ENCODE peak calls at places on chromosomes 2 and 18, in ten cellular contexts. V, P, L, Z, K, X, B, I, F and G are unnamed samples.

GRCh38 chr2:5020451-5020850 is 671.7 kb upstream of the SOX11 start:
- DNase-seq in V (no peak), P (no peak), L (no peak), Z (no peak), K (no peak), X (no peak), B (no peak), I (no peak), F (no peak), G (no peak)

GRCh38 chr2:85537600-85538506 is 1.1 kb upstream of the MAT2A start:
- DNase-seq in V (no peak), P (peak), L (peak), Z (peak), K (peak), X (peak), B (peak), I (peak), F (peak), G (peak)

GRCh38 chr18:63878343-63878742 is 9.2 kb upstream of the SERPINB2 start:
- DNase-seq in V (no peak), P (no peak), L (no peak), Z (no peak), K (peak), X (no peak), B (no peak), I (no peak), F (no peak), G (no peak)

GRCh38 chr2:25201265-25201664 is 32.9 kb upstream of the POMC start:
- DNase-seq in V (no peak), P (no peak), L (no peak), Z (no peak), K (peak), X (no peak), B (no peak), I (no peak), F (no peak), G (no peak)

GRCh38 chr2:66574701-66575624 is 140.0 kb downstream of the MEIS1 start:
- DNase-seq in V (no peak), P (no peak), L (peak), Z (peak), K (peak), X (peak), B (peak), I (no peak), F (no peak), G (no peak)

GRCh38 chr2:240922982-240923537 is 16.9 kb downstream of the CROCC2 start:
- DNase-seq in V (no peak), P (no peak), L (no peak), Z (no peak), K (no peak), X (no peak), B (no peak), I (no peak), F (peak), G (peak)

GRCh38 chr2:201931475-201931874 is 102.2 kb upstream of the FZD7 start:
- DNase-seq in V (no peak), P (no peak), L (no peak), Z (no peak), K (no peak), X (no peak), B (no peak), I (no peak), F (no peak), G (no peak)

GRCh38 chr2:223604231-223604630 is 2.1 kb upstream of the SCG2 start:
- DNase-seq in V (no peak), P (no peak), L (no peak), Z (no peak), K (no peak), X (no peak), B (no peak), I (no peak), F (no peak), G (no peak)

GRCh38 chr2:96247009-96247408 is 18.8 kb downstream of the TMEM127 start:
- DNase-seq in V (no peak), P (no peak), L (no peak), Z (no peak), K (no peak), X (no peak), B (no peak), I (no peak), F (no peak), G (no peak)

GRCh38 chr2:16092861-16093638 is 152.7 kb downstream of the MYCN start:
- DNase-seq in V (no peak), P (no peak), L (no peak), Z (no peak), K (no peak), X (no peak), B (no peak), I (no peak), F (no peak), G (no peak)

GRCh38 chr2:41993086-41993812 is 54.6 kb upstream of the PKDCC start:
- DNase-seq in V (no peak), P (no peak), L (no peak), Z (no peak), K (no peak), X (no peak), B (no peak), I (no peak), F (no peak), G (no peak)

GRCh38 chr18:78673516-78674321 is 305.9 kb upstream of the SALL3 start:
- DNase-seq in V (no peak), P (no peak), L (no peak), Z (no peak), K (no peak), X (no peak), B (no peak), I (no peak), F (no peak), G (no peak)